ENCODE peak calls at places on chromosomes 12 and 14, in nine cellular contexts. One of them, this sample, is unnamed.

GRCh38 chr14:50230601-50231474 is 540 bp downstream of the SOS2 start:
- DNase-seq in OCI-LY7: peak
- DNase-seq in sigmoid colon: peak
- DNase-seq in B cell: peak
- DNase-seq in A673: peak
- DNase-seq in lower leg skin: peak
- DNase-seq in body of pancreas: peak
- DNase-seq in Caco-2: peak
- DNase-seq in CD8-positive, alpha-beta T cell: peak
- DNase-seq in this sample: peak

GRCh38 chr14:51395361-51395849 is 155.4 kb downstream of the TMX1 start:
- DNase-seq in A673: no peak
- DNase-seq in body of pancreas: no peak
- DNase-seq in OCI-LY7: no peak
- DNase-seq in sigmoid colon: peak
- DNase-seq in lower leg skin: peak
- DNase-seq in B cell: no peak
- DNase-seq in CD8-positive, alpha-beta T cell: no peak
- DNase-seq in Caco-2: no peak
- DNase-seq in this sample: no peak

GRCh38 chr12:88122666-88123065 is 19.2 kb downstream of the CEP290 start:
- DNase-seq in body of pancreas: no peak
- DNase-seq in sigmoid colon: no peak
- DNase-seq in OCI-LY7: no peak
- DNase-seq in B cell: no peak
- DNase-seq in A673: no peak
- DNase-seq in CD8-positive, alpha-beta T cell: no peak
- DNase-seq in Caco-2: no peak
- DNase-seq in lower leg skin: no peak
- DNase-seq in this sample: no peak

GRCh38 chr12:9910716-9911421 is 21.3 kb downstream of the CLEC2A start:
- DNase-seq in Caco-2: no peak
- DNase-seq in sigmoid colon: no peak
- DNase-seq in B cell: no peak
- DNase-seq in A673: peak
- DNase-seq in OCI-LY7: peak
- DNase-seq in lower leg skin: no peak
- DNase-seq in CD8-positive, alpha-beta T cell: no peak
- DNase-seq in body of pancreas: no peak
- DNase-seq in this sample: no peak

GRCh38 chr12:100593490-100593889 is 20.0 kb downstream of the GAS2L3 start:
- DNase-seq in lower leg skin: no peak
- DNase-seq in A673: peak
- DNase-seq in OCI-LY7: no peak
- DNase-seq in sigmoid colon: no peak
- DNase-seq in CD8-positive, alpha-beta T cell: no peak
- DNase-seq in B cell: no peak
- DNase-seq in Caco-2: no peak
- DNase-seq in body of pancreas: no peak
- DNase-seq in this sample: no peak

GRCh38 chr14:78968249-78968648 is 798.1 kb downstream of the NRXN3 start:
- DNase-seq in B cell: no peak
- DNase-seq in CD8-positive, alpha-beta T cell: no peak
- DNase-seq in OCI-LY7: no peak
- DNase-seq in Caco-2: no peak
- DNase-seq in A673: no peak
- DNase-seq in lower leg skin: no peak
- DNase-seq in sigmoid colon: no peak
- DNase-seq in body of pancreas: no peak
- DNase-seq in this sample: no peak

GRCh38 chr14:58876613-58877012 is 238.9 kb downstream of the DACT1 start:
- DNase-seq in OCI-LY7: no peak
- DNase-seq in Caco-2: no peak
- DNase-seq in lower leg skin: no peak
- DNase-seq in B cell: no peak
- DNase-seq in A673: no peak
- DNase-seq in body of pancreas: no peak
- DNase-seq in sigmoid colon: no peak
- DNase-seq in CD8-positive, alpha-beta T cell: no peak
- DNase-seq in this sample: no peak

GRCh38 chr12:25151476-25151875 is 43.5 kb downstream of the DNAI7 start:
- DNase-seq in body of pancreas: no peak
- DNase-seq in sigmoid colon: peak
- DNase-seq in lower leg skin: no peak
- DNase-seq in Caco-2: no peak
- DNase-seq in A673: peak
- DNase-seq in OCI-LY7: no peak
- DNase-seq in CD8-positive, alpha-beta T cell: no peak
- DNase-seq in B cell: no peak
- DNase-seq in this sample: peak

GRCh38 chr14:71600309-71600708 is 331.9 kb upstream of the RGS6 start:
- DNase-seq in lower leg skin: no peak
- DNase-seq in Caco-2: no peak
- DNase-seq in CD8-positive, alpha-beta T cell: no peak
- DNase-seq in sigmoid colon: no peak
- DNase-seq in body of pancreas: no peak
- DNase-seq in A673: no peak
- DNase-seq in OCI-LY7: no peak
- DNase-seq in B cell: no peak
- DNase-seq in this sample: no peak

GRCh38 chr12:57736743-57737466 is 1.6 kb downstream of the AGAP2 start:
- DNase-seq in A673: no peak
- DNase-seq in sigmoid colon: no peak
- DNase-seq in B cell: no peak
- DNase-seq in Caco-2: no peak
- DNase-seq in CD8-positive, alpha-beta T cell: no peak
- DNase-seq in OCI-LY7: no peak
- DNase-seq in body of pancreas: no peak
- DNase-seq in lower leg skin: no peak
- DNase-seq in this sample: no peak

GRCh38 chr12:124233846-124234620 is 60.9 kb upstream of the RFLNA start:
- DNase-seq in body of pancreas: no peak
- DNase-seq in B cell: no peak
- DNase-seq in A673: no peak
- DNase-seq in CD8-positive, alpha-beta T cell: no peak
- DNase-seq in sigmoid colon: no peak
- DNase-seq in OCI-LY7: no peak
- DNase-seq in lower leg skin: no peak
- DNase-seq in Caco-2: no peak
- DNase-seq in this sample: no peak

DNA sequence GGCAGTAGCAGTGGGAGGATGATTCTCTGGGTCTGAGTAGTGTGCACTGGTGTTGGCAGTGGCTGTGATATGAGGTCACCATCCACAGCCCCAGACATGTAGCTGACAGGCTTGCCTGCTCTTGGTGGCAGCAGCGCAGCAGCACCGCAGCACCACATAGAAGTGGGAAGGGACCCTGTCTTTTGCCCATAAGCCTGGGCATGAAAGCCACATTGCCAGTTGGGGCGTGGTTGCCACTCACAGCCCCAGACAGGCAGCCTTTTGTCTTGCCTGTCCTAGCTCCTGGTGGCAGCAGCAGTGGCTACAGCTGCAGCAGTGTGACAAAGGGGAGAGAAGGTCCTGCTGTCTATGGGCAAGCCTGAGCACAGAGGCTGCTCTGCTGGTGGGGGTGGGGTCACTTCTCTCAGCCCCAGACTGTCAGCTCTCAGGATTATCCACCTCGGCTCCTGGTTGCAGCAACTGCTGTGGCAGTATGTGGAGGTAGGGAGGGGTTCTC is 71.5 kb downstream of the BRMS1L start:
- DNase-seq in lower leg skin: no peak
- DNase-seq in A673: no peak
- DNase-seq in body of pancreas: no peak
- DNase-seq in B cell: no peak
- DNase-seq in sigmoid colon: no peak
- DNase-seq in OCI-LY7: no peak
- DNase-seq in Caco-2: no peak
- DNase-seq in CD8-positive, alpha-beta T cell: no peak
- DNase-seq in this sample: peak
- TF ChIP-seq CTCF in lower leg skin: no peak
- TF ChIP-seq CTCF in A673: no peak
- TF ChIP-seq CTCF in body of pancreas: no peak
- TF ChIP-seq CTCF in B cell: no peak
- TF ChIP-seq CTCF in sigmoid colon: no peak
- TF ChIP-seq CTCF in OCI-LY7: no peak
- TF ChIP-seq CTCF in Caco-2: no peak
- TF ChIP-seq CTCF in CD8-positive, alpha-beta T cell: no peak
- TF ChIP-seq CTCF in this sample: no peak

GRCh38 chr12:96239711-96240234 is 45.6 kb downstream of the ELK3 start:
- DNase-seq in Caco-2: no peak
- DNase-seq in body of pancreas: no peak
- DNase-seq in CD8-positive, alpha-beta T cell: no peak
- DNase-seq in B cell: no peak
- DNase-seq in sigmoid colon: peak
- DNase-seq in lower leg skin: peak
- DNase-seq in OCI-LY7: no peak
- DNase-seq in A673: peak
- DNase-seq in this sample: no peak
- TF ChIP-seq CTCF in Caco-2: no peak
- TF ChIP-seq CTCF in body of pancreas: no peak
- TF ChIP-seq CTCF in CD8-positive, alpha-beta T cell: no peak
- TF ChIP-seq CTCF in B cell: no peak
- TF ChIP-seq CTCF in sigmoid colon: no peak
- TF ChIP-seq CTCF in lower leg skin: no peak
- TF ChIP-seq CTCF in OCI-LY7: no peak
- TF ChIP-seq CTCF in A673: no peak
- TF ChIP-seq CTCF in this sample: no peak

GRCh38 chr14:104317500-104317805 is 179.1 kb downstream of the KIF26A start:
- DNase-seq in sigmoid colon: no peak
- DNase-seq in OCI-LY7: no peak
- DNase-seq in body of pancreas: no peak
- DNase-seq in Caco-2: no peak
- DNase-seq in A673: no peak
- DNase-seq in CD8-positive, alpha-beta T cell: no peak
- DNase-seq in B cell: no peak
- DNase-seq in lower leg skin: no peak
- DNase-seq in this sample: no peak

GRCh38 chr14:104318558-104319488 is 180.4 kb downstream of the KIF26A start:
- DNase-seq in sigmoid colon: peak
- DNase-seq in body of pancreas: peak
- DNase-seq in OCI-LY7: no peak
- DNase-seq in CD8-positive, alpha-beta T cell: no peak
- DNase-seq in lower leg skin: no peak
- DNase-seq in B cell: no peak
- DNase-seq in A673: no peak
- DNase-seq in Caco-2: no peak
- DNase-seq in this sample: no peak

GRCh38 chr14:104319489-104320241 is 181.3 kb downstream of the KIF26A start:
- DNase-seq in body of pancreas: peak
- DNase-seq in sigmoid colon: no peak
- DNase-seq in CD8-positive, alpha-beta T cell: no peak
- DNase-seq in A673: no peak
- DNase-seq in B cell: no peak
- DNase-seq in lower leg skin: no peak
- DNase-seq in Caco-2: no peak
- DNase-seq in OCI-LY7: no peak
- DNase-seq in this sample: no peak

GRCh38 chr14:104316723-104317499 is 178.5 kb downstream of the KIF26A start:
- DNase-seq in OCI-LY7: no peak
- DNase-seq in lower leg skin: peak
- DNase-seq in body of pancreas: peak
- DNase-seq in CD8-positive, alpha-beta T cell: no peak
- DNase-seq in sigmoid colon: no peak
- DNase-seq in B cell: no peak
- DNase-seq in A673: no peak
- DNase-seq in Caco-2: no peak
- DNase-seq in this sample: no peak

DNA sequence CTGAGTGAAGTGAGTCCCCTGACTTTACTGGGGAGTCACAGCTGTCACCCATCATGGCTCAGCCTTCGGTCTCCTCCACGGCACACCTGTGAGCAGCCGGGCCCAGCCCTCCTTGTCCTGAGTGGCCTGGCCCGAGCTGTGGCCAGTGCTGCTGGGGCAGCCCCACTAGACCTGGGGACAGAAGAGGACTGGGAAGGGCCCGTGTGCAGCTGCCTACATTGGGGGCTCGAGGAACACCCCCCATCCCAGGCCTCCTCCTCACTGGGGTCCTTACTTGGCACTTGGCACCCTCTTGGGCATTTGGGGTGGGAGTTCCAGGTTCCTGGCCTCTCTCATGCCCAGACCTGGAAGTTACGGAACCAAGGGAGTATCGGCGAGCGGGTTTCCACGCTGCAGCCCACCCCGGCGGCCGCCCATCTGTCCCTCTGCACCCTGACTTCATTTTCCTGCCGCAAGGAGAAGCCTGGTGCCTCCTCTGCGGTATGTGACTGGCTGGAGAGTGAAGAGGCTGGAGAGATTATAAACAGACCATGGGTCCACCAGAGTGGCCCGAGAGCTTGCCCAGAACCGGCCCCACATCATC is 179.7 kb downstream of the KIF26A start:
- DNase-seq in body of pancreas: peak
- DNase-seq in B cell: no peak
- DNase-seq in lower leg skin: no peak
- DNase-seq in OCI-LY7: no peak
- DNase-seq in CD8-positive, alpha-beta T cell: no peak
- DNase-seq in A673: no peak
- DNase-seq in Caco-2: no peak
- DNase-seq in sigmoid colon: no peak
- DNase-seq in this sample: no peak
- TF ChIP-seq CTCF in body of pancreas: no peak
- TF ChIP-seq CTCF in B cell: no peak
- TF ChIP-seq CTCF in lower leg skin: no peak
- TF ChIP-seq CTCF in OCI-LY7: no peak
- TF ChIP-seq CTCF in CD8-positive, alpha-beta T cell: no peak
- TF ChIP-seq CTCF in A673: no peak
- TF ChIP-seq CTCF in Caco-2: no peak
- TF ChIP-seq CTCF in sigmoid colon: no peak
- TF ChIP-seq CTCF in this sample: no peak

GRCh38 chr14:61737913-61738312 is 24.3 kb upstream of the SNAPC1 start:
- DNase-seq in CD8-positive, alpha-beta T cell: no peak
- DNase-seq in lower leg skin: no peak
- DNase-seq in A673: no peak
- DNase-seq in body of pancreas: no peak
- DNase-seq in sigmoid colon: no peak
- DNase-seq in Caco-2: no peak
- DNase-seq in OCI-LY7: no peak
- DNase-seq in B cell: no peak
- DNase-seq in this sample: no peak

GRCh38 chr14:61739133-61739532 is 23.1 kb upstream of the SNAPC1 start:
- DNase-seq in B cell: no peak
- DNase-seq in CD8-positive, alpha-beta T cell: no peak
- DNase-seq in OCI-LY7: no peak
- DNase-seq in A673: no peak
- DNase-seq in Caco-2: no peak
- DNase-seq in sigmoid colon: no peak
- DNase-seq in lower leg skin: no peak
- DNase-seq in body of pancreas: no peak
- DNase-seq in this sample: no peak

GRCh38 chr14:61730756-61731373 is 31.4 kb upstream of the SNAPC1 start:
- DNase-seq in Caco-2: no peak
- DNase-seq in OCI-LY7: peak
- DNase-seq in A673: no peak
- DNase-seq in lower leg skin: no peak
- DNase-seq in CD8-positive, alpha-beta T cell: no peak
- DNase-seq in sigmoid colon: no peak
- DNase-seq in body of pancreas: no peak
- DNase-seq in B cell: peak
- DNase-seq in this sample: no peak

GRCh38 chr14:61736751-61737150 is 25.5 kb upstream of the SNAPC1 start:
- DNase-seq in body of pancreas: no peak
- DNase-seq in OCI-LY7: no peak
- DNase-seq in A673: no peak
- DNase-seq in B cell: no peak
- DNase-seq in sigmoid colon: no peak
- DNase-seq in lower leg skin: no peak
- DNase-seq in CD8-positive, alpha-beta T cell: no peak
- DNase-seq in Caco-2: no peak
- DNase-seq in this sample: no peak

GRCh38 chr14:61733972-61734371 is 28.2 kb upstream of the SNAPC1 start:
- DNase-seq in CD8-positive, alpha-beta T cell: no peak
- DNase-seq in A673: no peak
- DNase-seq in OCI-LY7: no peak
- DNase-seq in Caco-2: no peak
- DNase-seq in sigmoid colon: no peak
- DNase-seq in lower leg skin: no peak
- DNase-seq in B cell: no peak
- DNase-seq in body of pancreas: no peak
- DNase-seq in this sample: no peak
- TF ChIP-seq CTCF in CD8-positive, alpha-beta T cell: no peak
- TF ChIP-seq CTCF in A673: no peak
- TF ChIP-seq CTCF in OCI-LY7: no peak
- TF ChIP-seq CTCF in Caco-2: no peak
- TF ChIP-seq CTCF in sigmoid colon: no peak
- TF ChIP-seq CTCF in lower leg skin: no peak
- TF ChIP-seq CTCF in B cell: no peak
- TF ChIP-seq CTCF in body of pancreas: no peak
- TF ChIP-seq CTCF in this sample: no peak